ENCODE peak calls at places on chromosome 4, in eight cellular contexts. F is kidney epithelial cell; A is tibial artery; W is NCI-H1092; H is stimulated activated CD4-positive, alpha-beta T cell treated with anti-CD3 and anti-CD28 coated beads, Interleukin-1b, Interleukin-23, amount 100 ng/mL, for 24 hours; C is NCI-H1105; R is NCI-H1694; T is B cell. P is an unnamed sample.

GRCh38 chr4:140137654-140138053 is 16.3 kb downstream of the MAML3 start:
- DNase-seq in W (no peak), R (no peak), F (no peak), T (no peak), A (no peak), H (no peak), C (no peak), P (no peak)

GRCh38 chr4:87073570-87074470 is 139.0 kb downstream of the AFF1 start:
- DNase-seq in F (no peak), C (peak; percentile 18), W (peak; percentile 46), T (peak; percentile 36), R (peak; percentile 5), H (peak; percentile 39), A (no peak), P (peak; percentile 8)

GRCh38 chr4:40149960-40150385 is 46.9 kb upstream of the RHOH start:
- DNase-seq in H (peak; percentile 45), R (peak; percentile 59), F (no peak), A (peak; percentile 67), C (peak; percentile 16), T (peak; percentile 66), W (peak; percentile 61), P (peak; percentile 39)

GRCh38 chr4:159764343-159764952 is 661.6 kb downstream of the RAPGEF2 start:
- DNase-seq in A (no peak), T (no peak), C (peak; percentile 1), H (no peak), F (peak; percentile 26), R (peak; percentile 69), W (peak; percentile 18), P (no peak)

GRCh38 chr4:111650553-111651183 is 494.6 kb upstream of the FAM241A start:
- DNase-seq in R (no peak), T (no peak), A (no peak), C (no peak), H (no peak), W (no peak), F (no peak), P (no peak)

GRCh38 chr4:92304636-92305035 is 870 bp downstream of the GRID2 start:
- DNase-seq in A (no peak), C (no peak), R (peak; percentile 16), F (no peak), W (no peak), T (peak; percentile 15), H (no peak), P (no peak)

GRCh38 chr4:48109413-48110263 is 24.4 kb downstream of the TXK start:
- DNase-seq in H (no peak), T (peak; percentile 55), C (peak; percentile 24), R (no peak), W (peak; percentile 45), A (no peak), F (peak; percentile 34), P (peak; percentile 42)

GRCh38 chr4:8860892-8861575 is 10.6 kb downstream of the HMX1 start:
- DNase-seq in H (no peak), W (no peak), T (no peak), C (peak; percentile 43), A (no peak), R (no peak), F (no peak), P (no peak)

GRCh38 chr4:81747242-81747930 is 275.7 kb upstream of the RASGEF1B start:
- DNase-seq in A (no peak), H (no peak), T (no peak), W (no peak), R (no peak), C (no peak), F (no peak), P (no peak)

GRCh38 chr4:158121203-158121586 is 51.6 kb downstream of the GASK1B start:
- DNase-seq in R (no peak), W (no peak), T (no peak), F (peak; percentile 43), C (no peak), H (no peak), A (peak; percentile 59), P (no peak)

GRCh38 chr4:141636077-141636770 is at the start of gene IL15:
- DNase-seq in T (peak; percentile 87), A (peak; percentile 42), W (no peak), F (no peak), C (peak; percentile 31), H (peak; percentile 55), R (no peak), P (peak; percentile 42)

GRCh38 chr4:99087887-99088484 is 602 bp downstream of the ADH5 start:
- DNase-seq in C (peak; percentile 0), T (no peak), A (peak; percentile 91), R (peak; percentile 10), W (no peak), H (peak; percentile 1), F (peak; percentile 26), P (no peak)

GRCh38 chr4:150173420-150173819 is 95.2 kb downstream of the DCLK2 start:
- DNase-seq in C (no peak), H (no peak), F (no peak), R (no peak), A (no peak), T (no peak), W (peak; percentile 20), P (no peak)

GRCh38 chr4:140673729-140674128 is 82.5 kb downstream of the TBC1D9 start:
- DNase-seq in R (peak; percentile 1), C (no peak), A (no peak), T (no peak), F (no peak), W (no peak), H (no peak), P (no peak)

GRCh38 chr4:116561717-116562116 is 523.7 kb downstream of the TRAM1L1 start:
- DNase-seq in C (no peak), F (no peak), R (no peak), T (no peak), A (no peak), H (no peak), W (no peak), P (no peak)

GRCh38 chr4:2472187-2472586 is 3.3 kb downstream of the RNF4 start:
- DNase-seq in H (no peak), R (no peak), T (no peak), A (no peak), W (no peak), C (no peak), F (no peak), P (no peak)

GRCh38 chr4:89894654-89895652 is at the start of gene MMRN1:
- DNase-seq in F (no peak), W (no peak), A (no peak), C (no peak), H (no peak), T (no peak), R (no peak), P (no peak)

GRCh38 chr4:174100910-174101309 is 182.6 kb downstream of the FBXO8 start:
- DNase-seq in A (no peak), R (no peak), W (no peak), T (no peak), F (no peak), H (no peak), C (no peak), P (no peak)

GRCh38 chr4:145565328-145565727 is 53.9 kb upstream of the MMAA start:
- DNase-seq in A (no peak), W (no peak), F (no peak), T (no peak), R (no peak), H (no peak), C (no peak), P (no peak)

GRCh38 chr4:108830509-108831244 is 67.8 kb upstream of the ETNPPL start:
- DNase-seq in C (peak; percentile 34), W (peak; percentile 86), H (no peak), A (no peak), R (no peak), T (no peak), F (no peak), P (no peak)

GRCh38 chr4:165464813-165465381 is 86.1 kb downstream of the CPE start:
- DNase-seq in C (peak; percentile 16), T (peak; percentile 44), F (no peak), A (no peak), W (no peak), R (peak; percentile 56), H (no peak), P (peak; percentile 2)

GRCh38 chr4:110196871-110197420 is 1.5 kb downstream of the ELOVL6 start:
- DNase-seq in H (peak; percentile 51), T (peak; percentile 77), C (peak; percentile 32), F (no peak), W (no peak), A (peak; percentile 37), R (no peak), P (no peak)

GRCh38 chr4:60611762-60612496 is 588.2 kb upstream of the ADGRL3 start:
- DNase-seq in W (no peak), T (no peak), H (no peak), A (no peak), F (no peak), R (no peak), C (no peak), P (no peak)

GRCh38 chr4:83535945-83536648 is at the start of gene GPAT3:
- DNase-seq in F (no peak), R (no peak), C (peak; percentile 27), A (peak; percentile 77), W (no peak), T (peak; percentile 74), H (peak; percentile 53), P (peak; percentile 4)

GRCh38 chr4:64584981-64585557 is 175.8 kb upstream of the TECRL start:
- DNase-seq in T (no peak), A (peak; percentile 28), H (no peak), C (peak; percentile 5), F (no peak), R (peak; percentile 21), W (peak; percentile 14), P (no peak)

GRCh38 chr4:4248036-4248884 is at the start of gene TMEM128:
- DNase-seq in C (peak; percentile 71), F (peak; percentile 58), R (peak; percentile 67), H (peak; percentile 89), W (peak; percentile 88), A (peak; percentile 90), T (peak; percentile 93), P (peak; percentile 89)

GRCh38 chr4:81833596-81833995 is 361.9 kb upstream of the RASGEF1B start:
- DNase-seq in T (no peak), A (no peak), W (no peak), F (no peak), H (no peak), C (no peak), R (no peak), P (no peak)

GRCh38 chr4:151599876-151600275 is 160.9 kb downstream of the GATB start:
- DNase-seq in W (no peak), C (no peak), T (no peak), R (no peak), A (no peak), F (no peak), H (no peak), P (no peak)

GRCh38 chr4:6056976-6057766 is 38.9 kb upstream of the C4orf50 start:
- DNase-seq in C (no peak), H (no peak), A (no peak), R (no peak), W (no peak), F (no peak), T (no peak), P (no peak)

GRCh38 chr4:40458683-40459082 is 123.5 kb downstream of the CHRNA9 start:
- DNase-seq in H (no peak), T (no peak), F (no peak), C (no peak), A (no peak), R (no peak), W (no peak), P (peak; percentile 29)

GRCh38 chr4:153471691-153472080 is 5.5 kb downstream of the TMEM131L start:
- DNase-seq in A (no peak), T (peak; percentile 45), W (no peak), R (no peak), F (no peak), H (no peak), C (no peak), P (no peak)

P was measured in NCI-H774.